ENCODE peak calls at places on chromosomes 5 and 9, in eight cellular contexts. One of them, this sample, is unnamed.

GRCh38 chr5:56161927-56162326 is 71.2 kb downstream of the ANKRD55 start:
- DNase-seq in activated CD4-positive, alpha-beta T cell treated with anti-CD3 and anti-CD28 coated beads, Interleukin-2, amount 50 U/mL, for 1 hour: no peak
- DNase-seq in activated naive CD4-positive, alpha-beta T cell treated with anti-CD3 and anti-CD28 coated beads for 36 hours: no peak
- DNase-seq in epithelial cell of proximal tubule: no peak
- DNase-seq in foreskin fibroblast: no peak
- DNase-seq in NCI-H1436: no peak
- DNase-seq in NCI-H1694 treated with DMSO at 0.1 percent for 48 hours: no peak
- DNase-seq in activated T-helper 1 cell treated with Interleukin-2 at 50 U/mL for 16 hours: no peak
- DNase-seq in this sample: no peak

GRCh38 chr9:98409637-98410173 is 154.3 kb upstream of the TBC1D2 start:
- DNase-seq in activated CD4-positive, alpha-beta T cell treated with anti-CD3 and anti-CD28 coated beads, Interleukin-2, amount 50 U/mL, for 1 hour: no peak
- DNase-seq in activated naive CD4-positive, alpha-beta T cell treated with anti-CD3 and anti-CD28 coated beads for 36 hours: no peak
- DNase-seq in epithelial cell of proximal tubule: no peak
- DNase-seq in foreskin fibroblast: no peak
- DNase-seq in NCI-H1436: no peak
- DNase-seq in NCI-H1694 treated with DMSO at 0.1 percent for 48 hours: no peak
- DNase-seq in activated T-helper 1 cell treated with Interleukin-2 at 50 U/mL for 16 hours: no peak
- DNase-seq in this sample: no peak

GRCh38 chr5:150511641-150512367 is 3.9 kb downstream of the NDST1 start:
- DNase-seq in activated CD4-positive, alpha-beta T cell treated with anti-CD3 and anti-CD28 coated beads, Interleukin-2, amount 50 U/mL, for 1 hour: no peak
- DNase-seq in activated naive CD4-positive, alpha-beta T cell treated with anti-CD3 and anti-CD28 coated beads for 36 hours: no peak
- DNase-seq in epithelial cell of proximal tubule: no peak
- DNase-seq in foreskin fibroblast: peak
- DNase-seq in NCI-H1436: no peak
- DNase-seq in NCI-H1694 treated with DMSO at 0.1 percent for 48 hours: no peak
- DNase-seq in activated T-helper 1 cell treated with Interleukin-2 at 50 U/mL for 16 hours: no peak
- DNase-seq in this sample: no peak

GRCh38 chr5:57446966-57447365 is 35.6 kb downstream of the ACTBL2 start:
- DNase-seq in activated CD4-positive, alpha-beta T cell treated with anti-CD3 and anti-CD28 coated beads, Interleukin-2, amount 50 U/mL, for 1 hour: no peak
- DNase-seq in activated naive CD4-positive, alpha-beta T cell treated with anti-CD3 and anti-CD28 coated beads for 36 hours: no peak
- DNase-seq in epithelial cell of proximal tubule: no peak
- DNase-seq in foreskin fibroblast: no peak
- DNase-seq in NCI-H1436: no peak
- DNase-seq in NCI-H1694 treated with DMSO at 0.1 percent for 48 hours: no peak
- DNase-seq in activated T-helper 1 cell treated with Interleukin-2 at 50 U/mL for 16 hours: no peak
- DNase-seq in this sample: no peak

GRCh38 chr9:121807918-121808278 is 156.5 kb downstream of the DAB2IP start:
- DNase-seq in activated CD4-positive, alpha-beta T cell treated with anti-CD3 and anti-CD28 coated beads, Interleukin-2, amount 50 U/mL, for 1 hour: no peak
- DNase-seq in activated naive CD4-positive, alpha-beta T cell treated with anti-CD3 and anti-CD28 coated beads for 36 hours: no peak
- DNase-seq in epithelial cell of proximal tubule: no peak
- DNase-seq in foreskin fibroblast: no peak
- DNase-seq in NCI-H1436: peak
- DNase-seq in NCI-H1694 treated with DMSO at 0.1 percent for 48 hours: no peak
- DNase-seq in activated T-helper 1 cell treated with Interleukin-2 at 50 U/mL for 16 hours: no peak
- DNase-seq in this sample: no peak

GRCh38 chr9:83964973-83965349 is 15.1 kb downstream of the HNRNPK start:
- DNase-seq in activated CD4-positive, alpha-beta T cell treated with anti-CD3 and anti-CD28 coated beads, Interleukin-2, amount 50 U/mL, for 1 hour: no peak
- DNase-seq in activated naive CD4-positive, alpha-beta T cell treated with anti-CD3 and anti-CD28 coated beads for 36 hours: no peak
- DNase-seq in epithelial cell of proximal tubule: no peak
- DNase-seq in foreskin fibroblast: no peak
- DNase-seq in NCI-H1436: no peak
- DNase-seq in NCI-H1694 treated with DMSO at 0.1 percent for 48 hours: no peak
- DNase-seq in activated T-helper 1 cell treated with Interleukin-2 at 50 U/mL for 16 hours: no peak
- DNase-seq in this sample: no peak

GRCh38 chr5:32628049-32628803 is 42.9 kb downstream of the SUB1 start:
- DNase-seq in activated CD4-positive, alpha-beta T cell treated with anti-CD3 and anti-CD28 coated beads, Interleukin-2, amount 50 U/mL, for 1 hour: no peak
- DNase-seq in activated naive CD4-positive, alpha-beta T cell treated with anti-CD3 and anti-CD28 coated beads for 36 hours: no peak
- DNase-seq in epithelial cell of proximal tubule: peak
- DNase-seq in foreskin fibroblast: no peak
- DNase-seq in NCI-H1436: no peak
- DNase-seq in NCI-H1694 treated with DMSO at 0.1 percent for 48 hours: no peak
- DNase-seq in activated T-helper 1 cell treated with Interleukin-2 at 50 U/mL for 16 hours: no peak
- DNase-seq in this sample: no peak

GRCh38 chr5:149367972-149368645 is 10.3 kb downstream of the PCYOX1L start:
- DNase-seq in activated CD4-positive, alpha-beta T cell treated with anti-CD3 and anti-CD28 coated beads, Interleukin-2, amount 50 U/mL, for 1 hour: no peak
- DNase-seq in activated naive CD4-positive, alpha-beta T cell treated with anti-CD3 and anti-CD28 coated beads for 36 hours: no peak
- DNase-seq in epithelial cell of proximal tubule: no peak
- DNase-seq in foreskin fibroblast: no peak
- DNase-seq in NCI-H1436: no peak
- DNase-seq in NCI-H1694 treated with DMSO at 0.1 percent for 48 hours: no peak
- DNase-seq in activated T-helper 1 cell treated with Interleukin-2 at 50 U/mL for 16 hours: no peak
- DNase-seq in this sample: no peak

GRCh38 chr5:31485376-31486207 is 46.3 kb downstream of the DROSHA start:
- DNase-seq in activated CD4-positive, alpha-beta T cell treated with anti-CD3 and anti-CD28 coated beads, Interleukin-2, amount 50 U/mL, for 1 hour: no peak
- DNase-seq in activated naive CD4-positive, alpha-beta T cell treated with anti-CD3 and anti-CD28 coated beads for 36 hours: no peak
- DNase-seq in epithelial cell of proximal tubule: no peak
- DNase-seq in foreskin fibroblast: no peak
- DNase-seq in NCI-H1436: no peak
- DNase-seq in NCI-H1694 treated with DMSO at 0.1 percent for 48 hours: no peak
- DNase-seq in activated T-helper 1 cell treated with Interleukin-2 at 50 U/mL for 16 hours: no peak
- DNase-seq in this sample: no peak

GRCh38 chr5:112878760-112879159 is 17.7 kb downstream of the SRP19 start:
- DNase-seq in activated CD4-positive, alpha-beta T cell treated with anti-CD3 and anti-CD28 coated beads, Interleukin-2, amount 50 U/mL, for 1 hour: peak
- DNase-seq in activated naive CD4-positive, alpha-beta T cell treated with anti-CD3 and anti-CD28 coated beads for 36 hours: peak
- DNase-seq in epithelial cell of proximal tubule: no peak
- DNase-seq in foreskin fibroblast: no peak
- DNase-seq in NCI-H1436: no peak
- DNase-seq in NCI-H1694 treated with DMSO at 0.1 percent for 48 hours: no peak
- DNase-seq in activated T-helper 1 cell treated with Interleukin-2 at 50 U/mL for 16 hours: peak
- DNase-seq in this sample: no peak

GRCh38 chr5:136011427-136012001 is 17.3 kb upstream of the TGFBI start:
- DNase-seq in activated CD4-positive, alpha-beta T cell treated with anti-CD3 and anti-CD28 coated beads, Interleukin-2, amount 50 U/mL, for 1 hour: no peak
- DNase-seq in activated naive CD4-positive, alpha-beta T cell treated with anti-CD3 and anti-CD28 coated beads for 36 hours: no peak
- DNase-seq in epithelial cell of proximal tubule: no peak
- DNase-seq in foreskin fibroblast: peak
- DNase-seq in NCI-H1436: no peak
- DNase-seq in NCI-H1694 treated with DMSO at 0.1 percent for 48 hours: no peak
- DNase-seq in activated T-helper 1 cell treated with Interleukin-2 at 50 U/mL for 16 hours: no peak
- DNase-seq in this sample: no peak

GRCh38 chr5:155746340-155747038 is 580.5 kb upstream of the SGCD start:
- DNase-seq in activated CD4-positive, alpha-beta T cell treated with anti-CD3 and anti-CD28 coated beads, Interleukin-2, amount 50 U/mL, for 1 hour: no peak
- DNase-seq in activated naive CD4-positive, alpha-beta T cell treated with anti-CD3 and anti-CD28 coated beads for 36 hours: no peak
- DNase-seq in epithelial cell of proximal tubule: no peak
- DNase-seq in foreskin fibroblast: no peak
- DNase-seq in NCI-H1436: no peak
- DNase-seq in NCI-H1694 treated with DMSO at 0.1 percent for 48 hours: no peak
- DNase-seq in activated T-helper 1 cell treated with Interleukin-2 at 50 U/mL for 16 hours: no peak
- DNase-seq in this sample: no peak

GRCh38 chr9:136847065-136847826 is 2.0 kb upstream of the PHPT1 start:
- DNase-seq in activated CD4-positive, alpha-beta T cell treated with anti-CD3 and anti-CD28 coated beads, Interleukin-2, amount 50 U/mL, for 1 hour: no peak
- DNase-seq in activated naive CD4-positive, alpha-beta T cell treated with anti-CD3 and anti-CD28 coated beads for 36 hours: peak
- DNase-seq in epithelial cell of proximal tubule: no peak
- DNase-seq in foreskin fibroblast: peak
- DNase-seq in NCI-H1436: no peak
- DNase-seq in NCI-H1694 treated with DMSO at 0.1 percent for 48 hours: peak
- DNase-seq in activated T-helper 1 cell treated with Interleukin-2 at 50 U/mL for 16 hours: no peak
- DNase-seq in this sample: no peak

GRCh38 chr9:24071736-24072135 is 245.7 kb upstream of the ELAVL2 start:
- DNase-seq in activated CD4-positive, alpha-beta T cell treated with anti-CD3 and anti-CD28 coated beads, Interleukin-2, amount 50 U/mL, for 1 hour: no peak
- DNase-seq in activated naive CD4-positive, alpha-beta T cell treated with anti-CD3 and anti-CD28 coated beads for 36 hours: no peak
- DNase-seq in epithelial cell of proximal tubule: no peak
- DNase-seq in foreskin fibroblast: no peak
- DNase-seq in NCI-H1436: no peak
- DNase-seq in NCI-H1694 treated with DMSO at 0.1 percent for 48 hours: no peak
- DNase-seq in activated T-helper 1 cell treated with Interleukin-2 at 50 U/mL for 16 hours: no peak
- DNase-seq in this sample: no peak

GRCh38 chr5:1007681-1008450 is 736 bp upstream of the NKD2 start:
- DNase-seq in activated CD4-positive, alpha-beta T cell treated with anti-CD3 and anti-CD28 coated beads, Interleukin-2, amount 50 U/mL, for 1 hour: no peak
- DNase-seq in activated naive CD4-positive, alpha-beta T cell treated with anti-CD3 and anti-CD28 coated beads for 36 hours: peak
- DNase-seq in epithelial cell of proximal tubule: no peak
- DNase-seq in foreskin fibroblast: no peak
- DNase-seq in NCI-H1436: no peak
- DNase-seq in NCI-H1694 treated with DMSO at 0.1 percent for 48 hours: no peak
- DNase-seq in activated T-helper 1 cell treated with Interleukin-2 at 50 U/mL for 16 hours: no peak
- DNase-seq in this sample: no peak

GRCh38 chr9:124660341-124660801 is 110.7 kb downstream of the NR6A1 start:
- DNase-seq in activated CD4-positive, alpha-beta T cell treated with anti-CD3 and anti-CD28 coated beads, Interleukin-2, amount 50 U/mL, for 1 hour: no peak
- DNase-seq in activated naive CD4-positive, alpha-beta T cell treated with anti-CD3 and anti-CD28 coated beads for 36 hours: peak
- DNase-seq in epithelial cell of proximal tubule: no peak
- DNase-seq in foreskin fibroblast: peak
- DNase-seq in NCI-H1436: no peak
- DNase-seq in NCI-H1694 treated with DMSO at 0.1 percent for 48 hours: peak
- DNase-seq in activated T-helper 1 cell treated with Interleukin-2 at 50 U/mL for 16 hours: no peak
- DNase-seq in this sample: peak

GRCh38 chr5:98128271-98128670 is 645.2 kb upstream of the RGMB start:
- DNase-seq in activated CD4-positive, alpha-beta T cell treated with anti-CD3 and anti-CD28 coated beads, Interleukin-2, amount 50 U/mL, for 1 hour: no peak
- DNase-seq in activated naive CD4-positive, alpha-beta T cell treated with anti-CD3 and anti-CD28 coated beads for 36 hours: no peak
- DNase-seq in epithelial cell of proximal tubule: no peak
- DNase-seq in foreskin fibroblast: no peak
- DNase-seq in NCI-H1436: no peak
- DNase-seq in NCI-H1694 treated with DMSO at 0.1 percent for 48 hours: no peak
- DNase-seq in activated T-helper 1 cell treated with Interleukin-2 at 50 U/mL for 16 hours: no peak
- DNase-seq in this sample: no peak

GRCh38 chr5:1122511-1123284 is 10.8 kb upstream of the SLC12A7 start:
- DNase-seq in activated CD4-positive, alpha-beta T cell treated with anti-CD3 and anti-CD28 coated beads, Interleukin-2, amount 50 U/mL, for 1 hour: no peak
- DNase-seq in activated naive CD4-positive, alpha-beta T cell treated with anti-CD3 and anti-CD28 coated beads for 36 hours: no peak
- DNase-seq in epithelial cell of proximal tubule: no peak
- DNase-seq in foreskin fibroblast: no peak
- DNase-seq in NCI-H1436: no peak
- DNase-seq in NCI-H1694 treated with DMSO at 0.1 percent for 48 hours: no peak
- DNase-seq in activated T-helper 1 cell treated with Interleukin-2 at 50 U/mL for 16 hours: no peak
- DNase-seq in this sample: no peak

GRCh38 chr5:139745800-139746690 is 49.6 kb upstream of the PSD2 start:
- DNase-seq in activated CD4-positive, alpha-beta T cell treated with anti-CD3 and anti-CD28 coated beads, Interleukin-2, amount 50 U/mL, for 1 hour: peak
- DNase-seq in activated naive CD4-positive, alpha-beta T cell treated with anti-CD3 and anti-CD28 coated beads for 36 hours: peak
- DNase-seq in epithelial cell of proximal tubule: no peak
- DNase-seq in foreskin fibroblast: peak
- DNase-seq in NCI-H1436: peak
- DNase-seq in NCI-H1694 treated with DMSO at 0.1 percent for 48 hours: peak
- DNase-seq in activated T-helper 1 cell treated with Interleukin-2 at 50 U/mL for 16 hours: no peak
- DNase-seq in this sample: peak